ENCODE peak calls at places on chromosome 6, in five cellular contexts. D is foreskin keratinocyte, Z is neural progenitor cell, S is right lobe of liver, H is AG04450. B is an unnamed sample.

GRCh38 chr6:144223686-144224085 is 61.4 kb upstream of the UTRN start:
- DNase-seq in S (no peak), D (no peak), H (no peak), Z (no peak), B (no peak)

GRCh38 chr6:158642097-158642601 is 2.4 kb downstream of the DYNLT1 start:
- DNase-seq in S (no peak), D (peak; percentile 73), H (peak; percentile 78), Z (no peak), B (no peak)

GRCh38 chr6:26545617-26546016 is 7.5 kb downstream of the HMGN4 start:
- DNase-seq in Z (no peak), H (no peak), D (no peak), S (no peak), B (no peak)

GRCh38 chr6:19210849-19211590 is 626.1 kb upstream of the ID4 start:
- DNase-seq in H (no peak), Z (peak; percentile 67), S (peak; percentile 48), D (no peak), B (no peak)

GRCh38 chr6:135922170-135922569 is 70.7 kb downstream of the PDE7B start:
- DNase-seq in D (peak; percentile 94), Z (no peak), S (no peak), H (peak; percentile 91), B (peak; percentile 94)

GRCh38 chr6:39493174-39493573 is 170.7 kb upstream of the KCNK16 start:
- DNase-seq in D (no peak), H (no peak), S (no peak), Z (no peak), B (no peak)

GRCh38 chr6:16239090-16239797 is 857 bp downstream of the GMPR start:
- DNase-seq in S (peak; percentile 54), Z (peak; percentile 46), D (no peak), H (no peak), B (no peak)

GRCh38 chr6:67493682-67494081 is 1141.4 kb upstream of the ADGRB3 start:
- DNase-seq in S (no peak), Z (no peak), D (no peak), H (no peak), B (no peak)

GRCh38 chr6:121826156-121826810 is 390.8 kb downstream of the GJA1 start:
- DNase-seq in H (peak; percentile 61), S (no peak), Z (no peak), D (peak; percentile 92), B (peak; percentile 67)

GRCh38 chr6:53250137-53250760 is 98.5 kb downstream of the ELOVL5 start:
- DNase-seq in D (peak; percentile 32), Z (no peak), H (no peak), S (no peak), B (no peak)

GRCh38 chr6:93418448-93419303 is 683 bp downstream of the EPHA7 start:
- DNase-seq in S (peak; percentile 51), Z (peak; percentile 92), H (no peak), D (no peak), B (no peak)

GRCh38 chr6:145020114-145020513 is 715.2 kb downstream of the EPM2A start:
- DNase-seq in Z (no peak), H (no peak), S (no peak), D (no peak), B (no peak)

GRCh38 chr6:13953061-13953705 is 28.4 kb downstream of the RNF182 start:
- DNase-seq in S (no peak), D (peak; percentile 46), Z (no peak), H (peak; percentile 1), B (no peak)

GRCh38 chr6:16851044-16851540 is 89.8 kb upstream of the ATXN1 start:
- DNase-seq in D (no peak), H (no peak), Z (no peak), S (no peak), B (no peak)

GRCh38 chr6:160378218-160378617 is 30.0 kb downstream of the SLC22A3 start:
- DNase-seq in D (peak; percentile 55), S (no peak), Z (no peak), H (no peak), B (no peak)

GRCh38 chr6:109580519-109580918 is 97.5 kb upstream of the ZBTB24 start:
- DNase-seq in Z (peak; percentile 2), D (peak; percentile 2), H (no peak), S (no peak), B (no peak)

GRCh38 chr6:2237001-2237400 is 8.4 kb downstream of the GMDS start:
- DNase-seq in D (peak; percentile 64), H (peak; percentile 78), S (no peak), Z (no peak), B (peak; percentile 78)

GRCh38 chr6:34517461-34517868 is 38.7 kb downstream of the SPDEF start:
- DNase-seq in S (peak; percentile 33), H (no peak), Z (no peak), D (no peak), B (no peak)

GRCh38 chr6:22877946-22878705 is 308.8 kb downstream of the HDGFL1 start:
- DNase-seq in H (peak; percentile 74), D (no peak), S (no peak), Z (no peak), B (peak; percentile 90)

GRCh38 chr6:37289931-37290330 is 32.0 kb upstream of the TMEM217 start:
- DNase-seq in S (no peak), D (no peak), H (no peak), Z (no peak), B (no peak)
- TF ChIP-seq CTCF in S (no peak), D (no peak), H (no peak), Z (no peak), B (no peak)

GRCh38 chr6:129267028-129267427 is 384.1 kb downstream of the LAMA2 start:
- DNase-seq in H (no peak), Z (peak; percentile 28), D (no peak), S (no peak), B (no peak)
- TF ChIP-seq CTCF in H (no peak), Z (no peak), D (no peak), S (no peak), B (no peak)

DNA sequence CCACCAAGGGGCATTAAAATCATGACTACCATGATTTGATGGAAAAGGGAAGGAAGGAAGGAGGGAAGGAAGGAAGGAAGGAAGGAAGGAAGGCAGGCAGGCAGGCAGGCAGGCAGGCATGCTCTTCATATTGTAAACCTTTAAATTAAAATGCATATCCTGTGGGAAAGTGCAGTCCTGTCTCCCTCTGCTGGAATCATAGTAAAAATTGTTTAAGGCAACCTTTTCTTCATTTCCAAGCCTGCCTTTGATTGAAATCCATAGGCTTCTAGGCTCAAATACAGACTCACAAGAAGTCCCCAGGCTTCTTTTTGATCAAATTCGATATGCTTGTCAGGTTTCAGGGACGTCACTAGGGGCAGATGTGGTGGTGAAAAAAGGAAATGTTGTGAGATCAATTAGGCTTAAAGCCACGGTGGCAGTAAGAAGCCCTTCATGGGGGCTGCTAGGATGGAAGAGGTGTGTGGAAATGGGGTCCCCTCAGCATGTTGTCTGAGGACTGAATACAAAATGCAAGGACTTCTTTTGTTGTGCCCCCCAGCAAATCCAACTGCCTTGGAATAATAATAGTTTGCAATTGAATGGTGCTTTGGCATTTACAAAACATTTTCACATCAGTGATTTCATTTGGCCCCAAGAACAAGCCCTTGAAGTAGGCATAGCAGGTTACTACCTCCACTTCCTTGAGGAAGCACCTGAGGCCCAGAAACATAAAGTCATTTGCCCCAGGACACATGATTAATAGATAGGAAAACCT is 25.6 kb upstream of the GABRR1 start:
- DNase-seq in S (no peak), Z (peak; percentile 44), D (no peak), H (peak; percentile 34), B (no peak)
- TF ChIP-seq CTCF in S (peak; percentile 59), Z (peak; percentile 56), D (peak; percentile 77), H (peak; percentile 70), B (peak; percentile 53)

GRCh38 chr6:8170245-8170644 is 67.9 kb upstream of the EEF1E1 start:
- DNase-seq in Z (peak; percentile 36), D (no peak), H (no peak), S (no peak), B (no peak)
- TF ChIP-seq CTCF in Z (peak; percentile 34), D (no peak), H (no peak), S (no peak), B (no peak)

GRCh38 chr6:132130530-132131298 is 179.5 kb upstream of the CCN2 start:
- DNase-seq in D (no peak), S (no peak), Z (no peak), H (no peak), B (peak; percentile 74)
- TF ChIP-seq CTCF in D (no peak), S (no peak), Z (no peak), H (peak; percentile 15), B (no peak)

GRCh38 chr6:43495409-43495941 is 14.7 kb downstream of the LRRC73 start:
- DNase-seq in Z (no peak), D (peak; percentile 34), S (no peak), H (no peak), B (no peak)
- TF ChIP-seq CTCF in Z (peak; percentile 21), D (peak; percentile 61), S (no peak), H (peak; percentile 27), B (peak; percentile 31)

GRCh38 chr6:44668391-44668930 is 281.0 kb downstream of the CDC5L start:
- DNase-seq in Z (no peak), S (no peak), D (no peak), H (no peak), B (no peak)
- TF ChIP-seq CTCF in Z (no peak), S (no peak), D (no peak), H (no peak), B (no peak)

GRCh38 chr6:86107985-86108384 is 465.3 kb upstream of the SYNCRIP start:
- DNase-seq in H (no peak), S (no peak), Z (no peak), D (no peak), B (no peak)
- TF ChIP-seq CTCF in H (no peak), S (no peak), Z (no peak), D (no peak), B (no peak)

GRCh38 chr6:71480577-71480976 is 192.0 kb downstream of the OGFRL1 start:
- DNase-seq in H (no peak), D (no peak), S (no peak), Z (no peak), B (no peak)

GRCh38 chr6:71481021-71481420 is 192.4 kb downstream of the OGFRL1 start:
- DNase-seq in Z (no peak), S (no peak), D (no peak), H (no peak), B (no peak)

GRCh38 chr6:71481801-71482200 is 193.2 kb downstream of the OGFRL1 start:
- DNase-seq in S (no peak), D (no peak), Z (no peak), H (no peak), B (no peak)

GRCh38 chr6:71486466-71486865 is 197.9 kb downstream of the OGFRL1 start:
- DNase-seq in Z (no peak), D (no peak), S (no peak), H (no peak), B (no peak)

DNA sequence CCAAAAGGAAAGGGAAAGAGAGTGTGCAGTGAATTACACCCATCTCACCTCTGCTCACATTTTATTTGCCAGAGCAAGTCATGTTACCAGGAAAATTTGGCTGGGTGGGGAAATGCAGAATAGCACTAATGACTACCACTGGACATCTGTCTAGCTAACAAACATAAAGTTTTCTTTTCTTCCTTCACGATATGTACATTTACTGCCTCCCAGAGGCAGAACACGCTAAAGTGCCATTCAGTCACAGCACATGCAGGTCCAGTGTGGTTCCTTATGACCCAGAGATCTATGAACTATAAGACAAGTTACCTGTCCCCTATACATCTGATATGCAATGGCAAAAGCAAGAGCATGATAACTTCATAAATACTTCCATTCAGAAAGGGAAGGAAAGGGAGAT is 194.1 kb downstream of the OGFRL1 start:
- DNase-seq in S (no peak), H (no peak), D (no peak), Z (no peak), B (no peak)
- TF ChIP-seq CTCF in S (peak; percentile 3), H (no peak), D (peak; percentile 56), Z (no peak), B (peak; percentile 26)

B was measured in AG09309.